ENCODE peak calls at places on chromosomes 5 and 9, in five cellular contexts. P is ELR, H is posterior cingulate gyrus, M is natural killer cell, Z is NCI-H1436 treated with DMSO at 0.1 percent for 48 hours. U is an unnamed sample.
A peak's percentile ranks its signal among the peaks of the same experiment; 100 is the strongest.

GRCh38 chr5:135565691-135566421 is 12.9 kb downstream of the CXCL14 start:
- DNase-seq in H (peak; percentile 83), M (peak; percentile 63), P (peak; percentile 69), Z (peak; percentile 24), U (peak; percentile 74)

GRCh38 chr5:124949862-124950261 is 203.4 kb upstream of the ZNF608 start:
- DNase-seq in P (no peak), Z (no peak), H (no peak), M (no peak), U (peak; percentile 24)

GRCh38 chr9:93164085-93164484 is 19.9 kb upstream of the WNK2 start:
- DNase-seq in Z (no peak), P (no peak), M (no peak), H (no peak), U (no peak)

GRCh38 chr5:173671121-173671949 is 54.9 kb upstream of the BOD1 start:
- DNase-seq in P (no peak), M (no peak), Z (no peak), H (peak; percentile 75), U (peak; percentile 22)

GRCh38 chr5:139690385-139691274 is 42.5 kb downstream of the CXXC5 start:
- DNase-seq in Z (no peak), H (no peak), P (peak; percentile 63), M (no peak), U (peak; percentile 93)

GRCh38 chr5:22709743-22710142 is 143.4 kb downstream of the CDH12 start:
- DNase-seq in M (no peak), H (no peak), P (no peak), Z (no peak), U (no peak)

GRCh38 chr5:138230981-138231589 is 18.0 kb upstream of the CDC23 start:
- DNase-seq in Z (no peak), M (no peak), P (peak; percentile 19), H (no peak), U (peak; percentile 63)

GRCh38 chr9:6538666-6539071 is 106.9 kb downstream of the GLDC start:
- DNase-seq in P (peak; percentile 43), M (no peak), Z (no peak), H (no peak), U (peak; percentile 56)

GRCh38 chr9:121842612-121842978 is 191.2 kb downstream of the DAB2IP start:
- DNase-seq in H (no peak), M (no peak), Z (no peak), P (peak; percentile 91), U (peak; percentile 42)

GRCh38 chr9:68852941-68853340 is 147.9 kb downstream of the PIP5K1B start:
- DNase-seq in P (no peak), H (no peak), Z (no peak), M (no peak), U (no peak)

GRCh38 chr9:27352457-27353188 is 55.7 kb upstream of the EQTN start:
- DNase-seq in M (no peak), P (no peak), Z (no peak), H (no peak), U (no peak)

GRCh38 chr9:22817181-22817580 is 370.6 kb downstream of the DMRTA1 start:
- DNase-seq in Z (no peak), H (no peak), P (peak; percentile 71), M (no peak), U (no peak)

GRCh38 chr5:10736808-10737207 is 24.2 kb downstream of the DAP start:
- DNase-seq in Z (no peak), H (no peak), M (no peak), P (no peak), U (no peak)

GRCh38 chr5:7886849-7887460 is 18.0 kb downstream of the MTRR start:
- DNase-seq in M (no peak), Z (no peak), H (no peak), P (peak; percentile 70), U (no peak)

GRCh38 chr9:98564714-98565113 is 144.0 kb downstream of the GABBR2 start:
- DNase-seq in P (no peak), H (no peak), M (no peak), Z (no peak), U (no peak)

GRCh38 chr5:120919017-120919416 is 454.9 kb downstream of the PRR16 start:
- DNase-seq in P (no peak), M (no peak), Z (no peak), H (no peak), U (no peak)

GRCh38 chr5:8517461-8517860 is 648.5 kb downstream of the MTRR start:
- DNase-seq in M (no peak), Z (no peak), H (no peak), P (peak; percentile 8), U (peak; percentile 50)

GRCh38 chr9:92100237-92100911 is 14.8 kb downstream of the SPTLC1 start:
- DNase-seq in Z (no peak), P (peak; percentile 91), M (no peak), H (no peak), U (peak; percentile 90)

GRCh38 chr5:75034137-75034739 is 18.1 kb downstream of the GCNT4 start:
- DNase-seq in H (no peak), P (no peak), M (no peak), Z (no peak), U (no peak)

GRCh38 chr9:113574381-113575262 is 111.1 kb downstream of the RGS3 start:
- DNase-seq in Z (no peak), H (peak; percentile 6), M (no peak), P (peak; percentile 57), U (peak; percentile 65)